ENCODE peak calls at places on chromosomes 6 and 20, in six cellular contexts. E is HCT116, W is HepG2, I is K562, C is SK-N-SH, Z is H1. B is an unnamed sample.

GRCh38 chr20:51735728-51736600 is 32.2 kb downstream of the ATP9A start:
- DNase-seq in I (no peak), W (no peak), E (no peak), C (no peak), Z (no peak), B (peak; percentile 25)

GRCh38 chr20:672975-673604 is 2.5 kb downstream of the SCRT2 start:
- DNase-seq in Z (no peak), E (no peak), I (no peak), W (no peak), C (peak; percentile 71), B (no peak)

GRCh38 chr6:105424177-105424783 is 21.4 kb upstream of the PREP start:
- DNase-seq in C (peak; percentile 65), I (peak; percentile 72), E (peak; percentile 62), W (peak; percentile 37), Z (peak; percentile 64), B (no peak)

GRCh38 chr6:121826156-121826810 is 390.8 kb downstream of the GJA1 start:
- DNase-seq in Z (no peak), I (no peak), C (no peak), W (no peak), E (peak; percentile 72), B (no peak)

GRCh38 chr20:9185511-9185910 is 116.6 kb downstream of the PLCB4 start:
- DNase-seq in C (no peak), Z (no peak), E (no peak), I (no peak), W (no peak), B (no peak)

GRCh38 chr6:223763-224162 is 68.5 kb upstream of the DUSP22 start:
- DNase-seq in C (no peak), Z (no peak), W (no peak), I (no peak), E (no peak), B (no peak)

GRCh38 chr6:54138795-54139194 is 27.6 kb downstream of the MLIP start:
- DNase-seq in E (no peak), I (no peak), Z (no peak), C (no peak), W (no peak), B (no peak)

GRCh38 chr6:49462927-49463611 is at the start of the genes CENPQ and MMUT:
- DNase-seq in I (peak; percentile 97), Z (peak; percentile 81), W (peak; percentile 98), E (peak; percentile 92), C (peak; percentile 89), B (peak; percentile 97)

GRCh38 chr6:65448806-65449397 is 258.1 kb downstream of the EYS start:
- DNase-seq in Z (no peak), C (no peak), I (no peak), W (no peak), E (no peak), B (no peak)

GRCh38 chr20:7792131-7792869 is 148.0 kb downstream of the HAO1 start:
- DNase-seq in Z (no peak), W (no peak), E (no peak), I (no peak), C (no peak), B (no peak)

GRCh38 chr6:83711958-83712357 is 3.1 kb upstream of the SNAP91 start:
- DNase-seq in Z (no peak), W (no peak), E (no peak), C (no peak), I (no peak), B (no peak)

GRCh38 chr20:15446373-15446772 is 1109.0 kb upstream of the FLRT3 start:
- DNase-seq in I (no peak), W (no peak), E (no peak), Z (no peak), C (no peak), B (no peak)

GRCh38 chr6:46645265-46645664 is 7.4 kb downstream of the CYP39A1 start:
- DNase-seq in Z (no peak), C (no peak), I (no peak), W (no peak), E (no peak), B (no peak)

GRCh38 chr20:17609978-17610377 is 40.1 kb downstream of the DSTN start:
- DNase-seq in I (no peak), C (no peak), Z (no peak), W (no peak), E (no peak), B (no peak)

GRCh38 chr20:11777861-11778570 is 139.7 kb upstream of the BTBD3 start:
- DNase-seq in E (no peak), Z (no peak), C (peak; percentile 17), W (no peak), I (no peak), B (no peak)

GRCh38 chr6:163634514-163635171 is 220.1 kb downstream of the QKI start:
- DNase-seq in C (no peak), W (no peak), E (no peak), Z (no peak), I (no peak), B (peak; percentile 40)

GRCh38 chr6:129684323-129684884 is 25.6 kb downstream of the ARHGAP18 start:
- DNase-seq in W (no peak), Z (no peak), C (no peak), I (peak; percentile 19), E (no peak), B (no peak)

GRCh38 chr6:129684903-129685639 is 24.9 kb downstream of the ARHGAP18 start:
- DNase-seq in Z (no peak), E (no peak), C (no peak), W (no peak), I (peak; percentile 14), B (no peak)

GRCh38 chr6:129685640-129686031 is 24.3 kb downstream of the ARHGAP18 start:
- DNase-seq in C (no peak), Z (no peak), I (no peak), W (no peak), E (no peak), B (no peak)

GRCh38 chr6:129683606-129684322 is 26.2 kb downstream of the ARHGAP18 start:
- DNase-seq in Z (no peak), W (peak; percentile 96), E (peak; percentile 87), C (peak; percentile 11), I (peak; percentile 91), B (no peak)

GRCh38 chr6:129686941-129687627 is 22.9 kb downstream of the ARHGAP18 start:
- DNase-seq in E (no peak), I (peak; percentile 10), W (no peak), C (no peak), Z (no peak), B (no peak)
- TF ChIP-seq JUND in E (no peak), I (no peak), W (no peak), C (no peak), Z (no peak), B (no peak)

GRCh38 chr6:113736978-113737377 is 120.2 kb upstream of the MARCKS start:
- DNase-seq in I (no peak), Z (no peak), E (no peak), C (no peak), W (no peak), B (no peak)

GRCh38 chr6:113732384-113732966 is 124.7 kb upstream of the MARCKS start:
- DNase-seq in I (no peak), C (peak; percentile 40), E (no peak), W (peak; percentile 24), Z (no peak), B (no peak)

GRCh38 chr6:113735487-113735886 is 121.7 kb upstream of the MARCKS start:
- DNase-seq in I (no peak), C (no peak), E (no peak), W (no peak), Z (no peak), B (no peak)

GRCh38 chr6:113733386-113733785 is 123.8 kb upstream of the MARCKS start:
- DNase-seq in Z (no peak), E (no peak), C (no peak), I (no peak), W (no peak), B (no peak)

GRCh38 chr6:113734886-113735481 is 122.2 kb upstream of the MARCKS start:
- DNase-seq in C (no peak), Z (no peak), E (no peak), I (no peak), W (no peak), B (no peak)
- TF ChIP-seq JUND in C (no peak), Z (no peak), E (no peak), I (no peak), W (no peak), B (no peak)

DNA sequence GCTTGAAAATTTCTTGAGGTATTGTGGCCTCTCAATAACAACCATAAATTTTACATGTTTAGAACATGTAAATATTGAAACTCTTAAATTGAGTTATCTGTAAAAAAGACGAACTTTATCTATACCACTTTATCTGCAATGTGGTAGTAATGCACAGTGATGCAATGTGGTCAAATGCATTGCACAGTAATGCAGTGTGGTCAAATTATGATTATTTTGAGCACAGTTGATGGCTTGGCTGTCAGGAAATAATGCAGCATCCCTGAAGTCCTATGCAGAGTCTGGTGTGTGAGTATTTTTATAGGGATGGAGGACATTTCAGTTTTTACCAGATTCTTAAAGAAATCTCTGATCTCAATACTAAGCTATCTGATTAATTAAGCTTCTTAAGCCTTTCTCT is 5.1 kb downstream of the TTK start:
- DNase-seq in E (no peak), I (no peak), Z (no peak), W (no peak), C (no peak), B (no peak)
- TF ChIP-seq JUND in E (no peak), I (no peak), Z (no peak), W (no peak), C (no peak), B (no peak)

GRCh38 chr20:62825994-62826645 is 9.3 kb downstream of the COL9A3 start:
- DNase-seq in E (no peak), Z (no peak), C (no peak), W (no peak), I (no peak), B (no peak)

GRCh38 chr20:62822788-62823651 is 6.2 kb downstream of the COL9A3 start:
- DNase-seq in I (peak; percentile 93), E (peak; percentile 85), Z (no peak), C (peak; percentile 89), W (peak; percentile 98), B (peak; percentile 96)

GRCh38 chr20:62825288-62825993 is 8.6 kb downstream of the COL9A3 start:
- DNase-seq in C (no peak), E (no peak), I (no peak), W (no peak), Z (no peak), B (no peak)

GRCh38 chr20:62823688-62824475 is 7.0 kb downstream of the COL9A3 start:
- DNase-seq in E (no peak), C (no peak), I (no peak), W (no peak), Z (peak; percentile 36), B (no peak)

DNA sequence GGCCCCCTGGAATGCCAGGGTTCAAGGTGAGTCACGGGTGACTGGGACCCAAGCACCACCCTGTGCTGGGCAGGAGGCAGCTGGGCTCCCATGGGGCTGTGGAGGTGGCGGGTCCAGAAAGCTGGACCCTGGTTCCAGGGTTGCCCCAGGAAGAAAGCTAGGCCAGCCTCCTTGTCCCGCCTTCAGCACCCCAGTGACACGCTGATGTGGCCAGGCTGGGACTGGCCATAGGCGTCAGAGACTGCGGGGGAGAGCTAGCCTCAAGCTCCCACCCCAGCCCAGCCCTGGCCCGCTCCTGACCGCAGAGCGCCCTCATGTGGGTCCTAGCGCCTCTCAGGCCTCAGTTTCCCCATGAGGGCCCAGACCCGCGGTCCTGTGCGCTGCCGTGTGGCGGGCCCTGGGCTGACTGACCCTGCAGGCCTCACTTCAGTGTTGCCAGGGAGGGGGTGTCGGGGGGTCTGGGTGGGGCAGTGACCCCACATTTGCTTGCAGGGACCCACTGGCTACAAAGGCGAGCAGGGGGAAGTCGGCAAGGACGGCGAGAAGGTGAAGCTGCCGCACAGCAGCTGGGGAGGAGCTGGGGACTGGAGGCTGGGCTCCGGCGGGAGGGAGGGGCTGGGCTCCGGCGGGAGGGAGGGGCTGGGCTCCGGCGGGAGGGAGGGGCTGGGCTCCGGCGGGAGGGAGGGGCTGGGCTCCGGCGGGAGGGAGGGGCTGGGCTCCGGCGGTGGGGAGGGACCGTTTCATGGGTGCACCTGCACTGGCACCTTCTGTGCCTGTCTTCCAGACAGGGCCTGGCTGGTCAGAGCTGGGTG is 7.8 kb downstream of the COL9A3 start:
- DNase-seq in I (peak; percentile 78), E (no peak), W (peak; percentile 62), C (peak; percentile 85), Z (no peak), B (peak; percentile 91)
- TF ChIP-seq JUND in I (no peak), E (no peak), W (no peak), C (no peak), Z (no peak), B (no peak)

B was measured in T47D.